ENCODE peak calls at places on chromosome 12, in five cellular contexts. One of them, this sample, is unnamed.
A peak's percentile ranks its signal among the peaks of the same experiment; 100 is the strongest.

GRCh38 chr12:41486718-41487117 is 298.6 kb downstream of the PDZRN4 start:
- DNase-seq in psoas muscle: no peak
- DNase-seq in mucosa of descending colon: no peak
- DNase-seq in BE2C: no peak
- DNase-seq in NB4: no peak
- DNase-seq in this sample: no peak

GRCh38 chr12:41905703-41906297 is 238.9 kb downstream of the GXYLT1 start:
- DNase-seq in psoas muscle: no peak
- DNase-seq in mucosa of descending colon: no peak
- DNase-seq in BE2C: no peak
- DNase-seq in NB4: no peak
- DNase-seq in this sample: no peak

GRCh38 chr12:112686373-112686772 is 105.2 kb upstream of the RPH3A start:
- DNase-seq in psoas muscle: no peak
- DNase-seq in mucosa of descending colon: no peak
- DNase-seq in BE2C: peak; percentile 83
- DNase-seq in NB4: no peak
- DNase-seq in this sample: no peak

GRCh38 chr12:52280796-52281560 is 6.5 kb downstream of the KRT86 start:
- DNase-seq in psoas muscle: peak; percentile 79
- DNase-seq in mucosa of descending colon: no peak
- DNase-seq in BE2C: no peak
- DNase-seq in NB4: no peak
- DNase-seq in this sample: no peak

GRCh38 chr12:111442301-111443045 is 36.8 kb downstream of the SH2B3 start:
- DNase-seq in psoas muscle: no peak
- DNase-seq in mucosa of descending colon: peak; percentile 60
- DNase-seq in BE2C: no peak
- DNase-seq in NB4: no peak
- DNase-seq in this sample: no peak

GRCh38 chr12:102050660-102051430 is 10.9 kb downstream of the WASHC3 start:
- DNase-seq in psoas muscle: no peak
- DNase-seq in mucosa of descending colon: no peak
- DNase-seq in BE2C: no peak
- DNase-seq in NB4: peak; percentile 58
- DNase-seq in this sample: no peak

GRCh38 chr12:92930421-92930820 is 1.3 kb upstream of the EEA1 start:
- DNase-seq in psoas muscle: no peak
- DNase-seq in mucosa of descending colon: no peak
- DNase-seq in BE2C: no peak
- DNase-seq in NB4: no peak
- DNase-seq in this sample: no peak

GRCh38 chr12:98745578-98746391 is 100.7 kb downstream of the APAF1 start:
- DNase-seq in psoas muscle: no peak
- DNase-seq in mucosa of descending colon: no peak
- DNase-seq in BE2C: peak; percentile 27
- DNase-seq in NB4: no peak
- DNase-seq in this sample: peak; percentile 9

GRCh38 chr12:31323466-31324115 is 2.4 kb downstream of the SINHCAF start:
- DNase-seq in psoas muscle: no peak
- DNase-seq in mucosa of descending colon: no peak
- DNase-seq in BE2C: peak; percentile 28
- DNase-seq in NB4: peak; percentile 81
- DNase-seq in this sample: peak; percentile 83

GRCh38 chr12:96398422-96399080 is 1.7 kb downstream of the CDK17 start:
- DNase-seq in psoas muscle: no peak
- DNase-seq in mucosa of descending colon: no peak
- DNase-seq in BE2C: no peak
- DNase-seq in NB4: no peak
- DNase-seq in this sample: peak; percentile 31

GRCh38 chr12:104358353-104359003 is 54.9 kb downstream of the EID3 start:
- DNase-seq in psoas muscle: peak; percentile 67
- DNase-seq in mucosa of descending colon: peak; percentile 61
- DNase-seq in BE2C: peak; percentile 53
- DNase-seq in NB4: peak; percentile 92
- DNase-seq in this sample: peak; percentile 80

GRCh38 chr12:49953146-49953545 is 2.6 kb downstream of the AQP2 start:
- DNase-seq in psoas muscle: no peak
- DNase-seq in mucosa of descending colon: no peak
- DNase-seq in BE2C: no peak
- DNase-seq in NB4: no peak
- DNase-seq in this sample: no peak

GRCh38 chr12:40106655-40107054 is 774 bp upstream of the SLC2A13 start:
- DNase-seq in psoas muscle: no peak
- DNase-seq in mucosa of descending colon: no peak
- DNase-seq in BE2C: no peak
- DNase-seq in NB4: no peak
- DNase-seq in this sample: no peak

GRCh38 chr12:591571-592505 is 71.4 kb downstream of the NINJ2 start:
- DNase-seq in psoas muscle: peak; percentile 87
- DNase-seq in mucosa of descending colon: no peak
- DNase-seq in BE2C: peak; percentile 97
- DNase-seq in NB4: peak; percentile 93
- DNase-seq in this sample: no peak

GRCh38 chr12:111166779-111167540 is 201.9 kb downstream of the PHETA1 start:
- DNase-seq in psoas muscle: no peak
- DNase-seq in mucosa of descending colon: peak; percentile 34
- DNase-seq in BE2C: no peak
- DNase-seq in NB4: no peak
- DNase-seq in this sample: no peak

GRCh38 chr12:31959701-31960391 is 631 bp downstream of the RESF1 start:
- DNase-seq in psoas muscle: peak; percentile 81
- DNase-seq in mucosa of descending colon: peak; percentile 79
- DNase-seq in BE2C: peak; percentile 71
- DNase-seq in NB4: peak; percentile 76
- DNase-seq in this sample: peak; percentile 76

GRCh38 chr12:65938807-65939206 is 114.5 kb downstream of the HMGA2 start:
- DNase-seq in psoas muscle: no peak
- DNase-seq in mucosa of descending colon: no peak
- DNase-seq in BE2C: no peak
- DNase-seq in NB4: peak; percentile 34
- DNase-seq in this sample: no peak

GRCh38 chr12:123388218-123388947 is 4.5 kb downstream of the KMT5A start:
- DNase-seq in psoas muscle: peak; percentile 90
- DNase-seq in mucosa of descending colon: peak; percentile 88
- DNase-seq in BE2C: peak; percentile 86
- DNase-seq in NB4: peak; percentile 89
- DNase-seq in this sample: peak; percentile 81

GRCh38 chr12:113658030-113658655 is 186.5 kb upstream of the LHX5 start:
- DNase-seq in psoas muscle: no peak
- DNase-seq in mucosa of descending colon: no peak
- DNase-seq in BE2C: no peak
- DNase-seq in NB4: no peak
- DNase-seq in this sample: no peak

GRCh38 chr12:117850048-117850447 is 118.7 kb downstream of the KSR2 start:
- DNase-seq in psoas muscle: no peak
- DNase-seq in mucosa of descending colon: no peak
- DNase-seq in BE2C: peak; percentile 33
- DNase-seq in NB4: peak; percentile 51
- DNase-seq in this sample: peak; percentile 32

GRCh38 chr12:33724867-33725266 is 285.2 kb upstream of the SYT10 start:
- DNase-seq in psoas muscle: no peak
- DNase-seq in mucosa of descending colon: no peak
- DNase-seq in BE2C: no peak
- DNase-seq in NB4: no peak
- DNase-seq in this sample: no peak

GRCh38 chr12:104011265-104011664 is 38.7 kb downstream of the GLT8D2 start:
- DNase-seq in psoas muscle: no peak
- DNase-seq in mucosa of descending colon: no peak
- DNase-seq in BE2C: no peak
- DNase-seq in NB4: no peak
- DNase-seq in this sample: no peak

GRCh38 chr12:48053122-48053521 is 48.8 kb upstream of the COL2A1 start:
- DNase-seq in psoas muscle: no peak
- DNase-seq in mucosa of descending colon: no peak
- DNase-seq in BE2C: no peak
- DNase-seq in NB4: no peak
- DNase-seq in this sample: no peak

GRCh38 chr12:112170376-112170775 is 45.0 kb downstream of the TRAFD1 start:
- DNase-seq in psoas muscle: no peak
- DNase-seq in mucosa of descending colon: no peak
- DNase-seq in BE2C: peak; percentile 51
- DNase-seq in NB4: peak; percentile 67
- DNase-seq in this sample: peak; percentile 34

GRCh38 chr12:18658179-18658578 is 79.6 kb downstream of the PLCZ1 start:
- DNase-seq in psoas muscle: no peak
- DNase-seq in mucosa of descending colon: no peak
- DNase-seq in BE2C: no peak
- DNase-seq in NB4: no peak
- DNase-seq in this sample: no peak

GRCh38 chr12:106841471-106842302 is 67.2 kb downstream of the RIC8B start:
- DNase-seq in psoas muscle: no peak
- DNase-seq in mucosa of descending colon: no peak
- DNase-seq in BE2C: peak; percentile 61
- DNase-seq in NB4: peak; percentile 61
- DNase-seq in this sample: peak; percentile 45
- TF ChIP-seq CTCF in psoas muscle: peak; percentile 53
- TF ChIP-seq CTCF in mucosa of descending colon: no peak
- TF ChIP-seq CTCF in BE2C: peak; percentile 81
- TF ChIP-seq CTCF in NB4: peak; percentile 50
- TF ChIP-seq CTCF in this sample: peak; percentile 46

GRCh38 chr12:1632702-1633101 is 3.7 kb downstream of the WNT5B start:
- DNase-seq in psoas muscle: peak; percentile 51
- DNase-seq in mucosa of descending colon: no peak
- DNase-seq in BE2C: no peak
- DNase-seq in NB4: no peak
- DNase-seq in this sample: no peak

GRCh38 chr12:1628671-1629337 is at the start of gene WNT5B:
- DNase-seq in psoas muscle: no peak
- DNase-seq in mucosa of descending colon: no peak
- DNase-seq in BE2C: peak; percentile 21
- DNase-seq in NB4: no peak
- DNase-seq in this sample: no peak

GRCh38 chr12:1630827-1631591 is 2.0 kb downstream of the WNT5B start:
- DNase-seq in psoas muscle: peak; percentile 50
- DNase-seq in mucosa of descending colon: no peak
- DNase-seq in BE2C: peak; percentile 65
- DNase-seq in NB4: no peak
- DNase-seq in this sample: no peak

GRCh38 chr12:1630081-1630826 is 1.2 kb downstream of the WNT5B start:
- DNase-seq in psoas muscle: peak; percentile 68
- DNase-seq in mucosa of descending colon: peak; percentile 75
- DNase-seq in BE2C: peak; percentile 76
- DNase-seq in NB4: peak; percentile 43
- DNase-seq in this sample: no peak

GRCh38 chr12:1629338-1630080 is 478 bp downstream of the WNT5B start:
- DNase-seq in psoas muscle: no peak
- DNase-seq in mucosa of descending colon: peak; percentile 60
- DNase-seq in BE2C: peak; percentile 57
- DNase-seq in NB4: peak; percentile 52
- DNase-seq in this sample: no peak
- H3K4me3 ChIP-seq in psoas muscle: peak overlapping the region; percentile 61
- H3K4me3 ChIP-seq in mucosa of descending colon: no peak overlapping the region
- H3K4me3 ChIP-seq in BE2C: peak overlapping the region; percentile 64
- H3K4me3 ChIP-seq in NB4: no peak overlapping the region
- H3K4me3 ChIP-seq in this sample: peak overlapping the region; percentile 47

DNA sequence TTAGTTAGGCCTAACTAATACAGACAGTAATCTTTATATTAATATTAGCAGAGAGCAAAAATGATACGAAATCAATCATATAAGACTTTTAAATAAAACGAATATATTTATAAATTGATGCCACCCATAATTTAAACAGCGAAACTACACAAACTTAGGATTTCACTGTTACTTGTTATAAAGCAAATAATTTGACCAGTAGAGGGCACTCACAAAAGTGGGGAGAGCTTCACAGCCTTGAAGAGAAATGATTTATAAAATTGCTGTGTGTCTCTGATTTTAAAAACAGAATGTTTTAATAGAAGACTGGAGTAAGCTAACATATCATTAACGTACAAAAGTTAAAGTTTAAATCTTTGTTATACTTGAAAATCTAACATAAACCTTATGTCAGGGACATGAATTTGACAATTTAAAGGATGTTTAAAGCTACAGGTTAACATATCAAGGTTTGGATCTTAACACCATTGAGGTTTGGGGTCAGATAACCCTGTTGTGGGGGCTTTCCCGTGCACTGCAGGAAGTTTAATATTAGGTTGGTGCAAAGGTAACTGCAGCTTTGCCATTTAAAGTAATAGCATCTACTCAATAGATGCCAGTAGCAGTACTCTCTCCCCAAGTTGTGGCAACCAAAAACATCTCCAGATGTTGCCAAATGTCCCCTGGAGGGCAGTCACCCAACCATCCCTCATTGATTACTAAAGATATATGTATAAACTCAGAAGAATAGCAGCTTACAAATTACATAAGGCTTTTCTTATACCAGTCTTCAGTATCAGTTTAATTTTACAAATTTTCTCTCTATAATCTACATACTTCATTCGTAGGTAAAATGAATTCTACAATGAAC is 9.3 kb downstream of the KRAS start:
- DNase-seq in psoas muscle: no peak
- DNase-seq in mucosa of descending colon: no peak
- DNase-seq in BE2C: no peak
- DNase-seq in NB4: peak; percentile 74
- DNase-seq in this sample: peak; percentile 64
- TF ChIP-seq CTCF in psoas muscle: peak; percentile 81
- TF ChIP-seq CTCF in mucosa of descending colon: no peak
- TF ChIP-seq CTCF in BE2C: peak; percentile 73
- TF ChIP-seq CTCF in NB4: peak; percentile 74
- TF ChIP-seq CTCF in this sample: peak; percentile 41

GRCh38 chr12:122063691-122064033 is 14.9 kb upstream of the MLXIP start:
- DNase-seq in psoas muscle: no peak
- DNase-seq in mucosa of descending colon: no peak
- DNase-seq in BE2C: peak; percentile 38
- DNase-seq in NB4: no peak
- DNase-seq in this sample: no peak

GRCh38 chr12:122067548-122067947 is 11.0 kb upstream of the MLXIP start:
- DNase-seq in psoas muscle: no peak
- DNase-seq in mucosa of descending colon: no peak
- DNase-seq in BE2C: no peak
- DNase-seq in NB4: no peak
- DNase-seq in this sample: no peak

GRCh38 chr12:122064034-122064777 is 14.3 kb upstream of the MLXIP start:
- DNase-seq in psoas muscle: peak; percentile 95
- DNase-seq in mucosa of descending colon: peak; percentile 85
- DNase-seq in BE2C: peak; percentile 98
- DNase-seq in NB4: peak; percentile 99
- DNase-seq in this sample: peak; percentile 61

GRCh38 chr12:122062832-122063690 is 15.5 kb upstream of the MLXIP start:
- DNase-seq in psoas muscle: no peak
- DNase-seq in mucosa of descending colon: peak; percentile 66
- DNase-seq in BE2C: peak; percentile 43
- DNase-seq in NB4: peak; percentile 83
- DNase-seq in this sample: no peak

GRCh38 chr12:122064780-122065588 is 13.6 kb upstream of the MLXIP start:
- DNase-seq in psoas muscle: peak; percentile 76
- DNase-seq in mucosa of descending colon: no peak
- DNase-seq in BE2C: peak; percentile 85
- DNase-seq in NB4: peak; percentile 95
- DNase-seq in this sample: no peak
- H3K4me3 ChIP-seq in psoas muscle: peak overlapping the region; percentile 41
- H3K4me3 ChIP-seq in mucosa of descending colon: no peak overlapping the region
- H3K4me3 ChIP-seq in BE2C: peak overlapping the region; percentile 34
- H3K4me3 ChIP-seq in NB4: peak overlapping the region; percentile 82
- H3K4me3 ChIP-seq in this sample: no peak overlapping the region

GRCh38 chr12:9064201-9064814 is 51.4 kb downstream of the A2M start:
- DNase-seq in psoas muscle: peak; percentile 72
- DNase-seq in mucosa of descending colon: peak; percentile 71
- DNase-seq in BE2C: peak; percentile 35
- DNase-seq in NB4: peak; percentile 50
- DNase-seq in this sample: peak; percentile 65
- TF ChIP-seq CTCF in psoas muscle: peak; percentile 35
- TF ChIP-seq CTCF in mucosa of descending colon: no peak
- TF ChIP-seq CTCF in BE2C: peak; percentile 34
- TF ChIP-seq CTCF in NB4: no peak
- TF ChIP-seq CTCF in this sample: peak; percentile 34

GRCh38 chr12:80400591-80400991 is 43.4 kb upstream of the PTPRQ start:
- DNase-seq in psoas muscle: peak; percentile 49
- DNase-seq in mucosa of descending colon: no peak
- DNase-seq in BE2C: peak; percentile 4
- DNase-seq in NB4: no peak
- DNase-seq in this sample: no peak
- H3K4me3 ChIP-seq in psoas muscle: peak overlapping the region; percentile 59
- H3K4me3 ChIP-seq in mucosa of descending colon: no peak overlapping the region
- H3K4me3 ChIP-seq in BE2C: no peak overlapping the region
- H3K4me3 ChIP-seq in NB4: no peak overlapping the region
- H3K4me3 ChIP-seq in this sample: no peak overlapping the region

This sample was measured in GM12865.